ENCODE peak calls at places on chromosomes 11 and 22, in seven cellular contexts. W, S, P, N, V, R and Y are unnamed samples.

GRCh38 chr11:16804104-16804947 is 65.9 kb downstream of the C11orf58 start:
- DNase-seq in P (no peak), W (no peak), N (no peak), S (no peak), V (no peak), R (no peak), Y (no peak)

GRCh38 chr22:21947040-21948014 is 5.3 kb downstream of the PPM1F start:
- DNase-seq in N (no peak), P (peak; percentile 66), W (no peak), V (no peak), R (peak; percentile 22), S (peak; percentile 75), Y (no peak)

GRCh38 chr11:34266090-34266912 is 91.5 kb downstream of the ABTB2 start:
- DNase-seq in R (no peak), V (peak; percentile 63), W (no peak), N (no peak), P (no peak), S (peak; percentile 86), Y (no peak)

GRCh38 chr11:66111158-66111557 is 41.1 kb downstream of the PACS1 start:
- DNase-seq in R (no peak), V (no peak), N (no peak), P (no peak), W (no peak), S (no peak), Y (no peak)

GRCh38 chr11:106694501-106694900 is 323.8 kb downstream of the GUCY1A2 start:
- DNase-seq in S (no peak), V (no peak), P (no peak), W (no peak), N (no peak), R (no peak), Y (no peak)

GRCh38 chr11:16739326-16739875 is 954 bp downstream of the C11orf58 start:
- DNase-seq in V (no peak), N (no peak), P (no peak), S (peak; percentile 58), R (peak; percentile 15), W (no peak), Y (no peak)

GRCh38 chr11:62547691-62548281 is 1.2 kb upstream of the AHNAK start:
- DNase-seq in P (peak; percentile 66), S (peak; percentile 41), R (peak; percentile 65), N (no peak), W (no peak), V (peak; percentile 55), Y (no peak)

GRCh38 chr22:24485170-24485569 is 10.0 kb upstream of the UPB1 start:
- DNase-seq in S (no peak), N (no peak), V (no peak), W (no peak), P (no peak), R (no peak), Y (no peak)

GRCh38 chr11:33732176-33732575 is 4.0 kb downstream of the CD59 start:
- DNase-seq in W (no peak), V (no peak), P (no peak), R (no peak), N (no peak), S (peak; percentile 23), Y (no peak)

GRCh38 chr11:8839306-8839956 is 71.6 kb upstream of the AKIP1 start:
- DNase-seq in P (no peak), S (no peak), N (no peak), V (no peak), W (no peak), R (no peak), Y (no peak)

GRCh38 chr22:20781272-20781990 is 7.5 kb downstream of the SERPIND1 start:
- DNase-seq in S (peak; percentile 38), V (no peak), R (no peak), N (no peak), P (no peak), W (no peak), Y (no peak)

GRCh38 chr11:23653071-23653675 is 792.9 kb upstream of the CCDC179 start:
- DNase-seq in N (no peak), S (no peak), R (no peak), P (no peak), V (peak; percentile 21), W (peak; percentile 23), Y (no peak)

GRCh38 chr11:19834761-19835160 is 122.1 kb downstream of the NAV2 start:
- DNase-seq in S (no peak), R (no peak), W (no peak), N (no peak), P (no peak), V (no peak), Y (no peak)

GRCh38 chr22:32754413-32755041 is 47.0 kb upstream of the TIMP3 start:
- DNase-seq in P (no peak), V (no peak), S (peak; percentile 70), R (peak; percentile 33), N (no peak), W (no peak), Y (no peak)

GRCh38 chr22:40620464-40621046 is 16.0 kb downstream of the MRTFA start:
- DNase-seq in R (peak; percentile 29), W (no peak), V (no peak), P (no peak), N (no peak), S (peak; percentile 77), Y (no peak)

GRCh38 chr22:49327411-49327810 is 500.3 kb downstream of the BRD1 start:
- DNase-seq in R (no peak), W (no peak), P (no peak), V (no peak), N (no peak), S (no peak), Y (no peak)

GRCh38 chr22:17074648-17075002 is 10.2 kb upstream of the IL17RA start:
- DNase-seq in P (no peak), N (no peak), S (peak; percentile 60), R (no peak), W (no peak), V (no peak), Y (no peak)

GRCh38 chr22:43681724-43682360 is 130.3 kb downstream of the EFCAB6 start:
- DNase-seq in R (no peak), S (no peak), N (no peak), V (no peak), W (no peak), P (no peak), Y (no peak)

GRCh38 chr11:47586043-47586442 is 435 bp upstream of the FAM180B start:
- DNase-seq in R (no peak), V (peak; percentile 60), P (no peak), W (no peak), S (no peak), N (no peak), Y (no peak)

GRCh38 chr22:23762866-23763578 is at the start of gene C22orf15:
- DNase-seq in R (no peak), W (no peak), N (peak; percentile 40), S (peak; percentile 49), P (no peak), V (no peak), Y (no peak)

GRCh38 chr22:45689195-45689594 is 17.6 kb downstream of the ATXN10 start:
- DNase-seq in S (no peak), V (no peak), R (no peak), N (no peak), P (no peak), W (no peak), Y (no peak)

GRCh38 chr22:49852898-49853894 is at the start of gene ZBED4:
- DNase-seq in S (peak; percentile 99), V (peak; percentile 99), N (peak; percentile 95), P (peak; percentile 99), W (peak; percentile 100), R (peak; percentile 94), Y (peak; percentile 98)

GRCh38 chr11:67211656-67212436 is 54.4 kb upstream of the GRK2 start:
- DNase-seq in W (no peak), P (no peak), S (no peak), N (no peak), R (no peak), V (no peak), Y (no peak)

GRCh38 chr11:115497303-115497702 is 6.9 kb downstream of the CADM1 start:
- DNase-seq in N (no peak), P (no peak), V (no peak), R (no peak), W (no peak), S (no peak), Y (no peak)

GRCh38 chr11:122883682-122883981 is 1.1 kb downstream of the JHY start:
- DNase-seq in V (no peak), P (no peak), N (no peak), W (no peak), R (no peak), S (no peak), Y (no peak)
- H3K4me3 ChIP-seq in V (peak overlapping the region; percentile 68), P (peak overlapping the region; percentile 50), N (peak overlapping the region; percentile 55), W (peak overlapping the region; percentile 76), R (peak overlapping the region; percentile 88), S (peak overlapping the region; percentile 83), Y (peak overlapping the region; percentile 83)

GRCh38 chr11:2694495-2694894 is 5.3 kb downstream of the KCNQ1OT1 start:
- DNase-seq in P (no peak), W (no peak), V (peak; percentile 4), N (no peak), S (no peak), R (no peak), Y (no peak)

GRCh38 chr11:2691991-2692841 is 7.6 kb downstream of the KCNQ1OT1 start:
- DNase-seq in R (no peak), V (peak; percentile 16), N (no peak), P (peak; percentile 56), W (peak; percentile 40), S (no peak), Y (no peak)

GRCh38 chr11:2694995-2695939 is 4.5 kb downstream of the KCNQ1OT1 start:
- DNase-seq in P (no peak), S (no peak), N (no peak), W (no peak), R (no peak), V (peak; percentile 17), Y (no peak)

GRCh38 chr11:2693271-2693833 is 6.4 kb downstream of the KCNQ1OT1 start:
- DNase-seq in V (peak; percentile 29), R (no peak), P (no peak), W (peak; percentile 22), S (no peak), N (no peak), Y (peak; percentile 18)

GRCh38 chr11:2693851-2694261 is 5.9 kb downstream of the KCNQ1OT1 start:
- DNase-seq in V (peak; percentile 40), N (no peak), W (peak; percentile 11), S (peak; percentile 18), P (no peak), R (peak; percentile 10), Y (no peak)
- H3K4me1 ChIP-seq in V (no peaks in the 10 kb centered on the region), N (peaks cover 30% of the 10 kb centered on the region), W (peaks cover 4% of the 10 kb centered on the region), S (peaks cover 19% of the 10 kb centered on the region), P (peaks cover 49% of the 10 kb centered on the region), R (peaks cover 9% of the 10 kb centered on the region), Y (peaks cover 8% of the 10 kb centered on the region)

GRCh38 chr11:71933141-71933933 is 4.5 kb downstream of the RNF121 start:
- DNase-seq in P (no peak), N (no peak), R (no peak), W (no peak), V (no peak), S (no peak), Y (no peak)
- H3K4me3 ChIP-seq in P (no peak overlapping the region), N (no peak overlapping the region), R (no peak overlapping the region), W (no peak overlapping the region), V (no peak overlapping the region), S (no peak overlapping the region), Y (no peak overlapping the region)

GRCh38 chr11:95494856-95495255 is 263.9 kb upstream of the SESN3 start:
- DNase-seq in R (no peak), P (no peak), V (no peak), W (no peak), N (no peak), S (no peak), Y (no peak)
- H3K4me1 ChIP-seq in R (peaks cover 6% of the 10 kb centered on the region), P (peaks cover 7% of the 10 kb centered on the region), V (peaks cover 3% of the 10 kb centered on the region), W (no peaks in the 10 kb centered on the region), N (no peaks in the 10 kb centered on the region), S (peaks cover 16% of the 10 kb centered on the region), Y (no peaks in the 10 kb centered on the region)